ENCODE peak calls at places on chromosomes 6 and 20, in five cellular contexts. L, O, K, R and E are unnamed samples.
A peak's percentile ranks its signal among the peaks of the same experiment; 100 is the strongest.

GRCh38 chr6:125670586-125670985 is 78.8 kb upstream of the HEY2 start:
- DNase-seq in L (no peak), O (peak; percentile 52), K (peak; percentile 13), R (no peak), E (no peak)

GRCh38 chr6:124053315-124053714 is 249.7 kb downstream of the NKAIN2 start:
- DNase-seq in L (no peak), O (no peak), K (no peak), R (no peak), E (no peak)

GRCh38 chr6:163793584-163793983 is 379.1 kb downstream of the QKI start:
- DNase-seq in L (no peak), O (no peak), K (no peak), R (no peak), E (no peak)

GRCh38 chr6:121520337-121521163 is 85.1 kb downstream of the GJA1 start:
- DNase-seq in L (no peak), O (no peak), K (no peak), R (no peak), E (no peak)

GRCh38 chr20:40562031-40562430 is 127.0 kb downstream of the MAFB start:
- DNase-seq in L (no peak), O (no peak), K (no peak), R (no peak), E (no peak)

GRCh38 chr20:58673119-58673518 is 19.5 kb upstream of the NPEPL1 start:
- DNase-seq in L (no peak), O (no peak), K (no peak), R (no peak), E (no peak)

GRCh38 chr20:63320616-63321147 is 27.7 kb downstream of the COL20A1 start:
- DNase-seq in L (peak; percentile 17), O (peak; percentile 54), K (no peak), R (no peak), E (no peak)

GRCh38 chr20:10565191-10565921 is 108.4 kb downstream of the JAG1 start:
- DNase-seq in L (no peak), O (peak; percentile 68), K (no peak), R (no peak), E (no peak)

GRCh38 chr20:47343007-47343472 is 13.5 kb downstream of the ZMYND8 start:
- DNase-seq in L (peak; percentile 75), O (no peak), K (no peak), R (no peak), E (no peak)

GRCh38 chr20:11001767-11002540 is 328.2 kb upstream of the JAG1 start:
- DNase-seq in L (no peak), O (no peak), K (peak; percentile 29), R (no peak), E (no peak)

GRCh38 chr20:38418509-38419204 is 16.5 kb downstream of the SNHG17 start:
- DNase-seq in L (no peak), O (peak; percentile 87), K (peak; percentile 17), R (no peak), E (peak; percentile 31)

GRCh38 chr6:43914272-43915147 is 144.5 kb downstream of the VEGFA start:
- DNase-seq in L (no peak), O (peak; percentile 14), K (no peak), R (no peak), E (no peak)

GRCh38 chr6:4599924-4600323 is 176.3 kb upstream of the CDYL start:
- DNase-seq in L (no peak), O (no peak), K (no peak), R (no peak), E (no peak)

GRCh38 chr6:33851959-33852358 is 48.2 kb upstream of the MLN start:
- DNase-seq in L (no peak), O (peak; percentile 51), K (no peak), R (no peak), E (peak; percentile 31)

GRCh38 chr6:5723905-5724691 is 282.6 kb downstream of the NRN1 start:
- DNase-seq in L (no peak), O (peak; percentile 62), K (no peak), R (peak; percentile 77), E (no peak)

GRCh38 chr20:25237610-25238318 is 10.1 kb upstream of the PYGB start:
- DNase-seq in L (peak; percentile 92), O (peak; percentile 66), K (peak; percentile 62), R (no peak), E (no peak)

GRCh38 chr6:5990776-5991175 is 15.9 kb downstream of the NRN1 start:
- DNase-seq in L (no peak), O (no peak), K (no peak), R (no peak), E (no peak)

GRCh38 chr6:136822051-136822378 is 377 bp upstream of the PEX7 start:
- DNase-seq in L (no peak), O (peak; percentile 69), K (no peak), R (peak; percentile 25), E (peak; percentile 40)

GRCh38 chr20:48776306-48776705 is 51.5 kb downstream of the PREX1 start:
- DNase-seq in L (no peak), O (no peak), K (no peak), R (no peak), E (no peak)

GRCh38 chr20:20457392-20458126 is 89.7 kb downstream of the INSM1 start:
- DNase-seq in L (no peak), O (no peak), K (no peak), R (no peak), E (no peak)

GRCh38 chr6:27839303-27840081 is 72.7 kb downstream of the OR2B2 start:
- DNase-seq in L (peak; percentile 81), O (peak; percentile 59), K (no peak), R (no peak), E (peak; percentile 76)

GRCh38 chr20:36446557-36446956 is 94.8 kb upstream of the MYL9 start:
- DNase-seq in L (no peak), O (peak; percentile 40), K (no peak), R (no peak), E (no peak)

GRCh38 chr6:151740820-151741219 is 66.7 kb upstream of the ESR1 start:
- DNase-seq in L (no peak), O (no peak), K (no peak), R (no peak), E (no peak)
- H3K4me3 ChIP-seq in L (no peak overlapping the region), O (no peak overlapping the region), K (no peak overlapping the region), R (no peak overlapping the region), E (no peak overlapping the region)

GRCh38 chr6:169885131-169885530 is 133.7 kb downstream of the ERMARD start:
- DNase-seq in L (no peak), O (no peak), K (no peak), R (no peak), E (no peak)
- H3K27ac ChIP-seq in L (no peak overlapping the region), O (no peak overlapping the region), K (no peak overlapping the region), R (no peak overlapping the region), E (no peak overlapping the region)

GRCh38 chr20:8139899-8140298 is 7.8 kb downstream of the PLCB1 start:
- DNase-seq in L (no peak), O (no peak), K (no peak), R (no peak), E (no peak)
- H3K4me3 ChIP-seq in L (no peak overlapping the region), O (no peak overlapping the region), K (no peak overlapping the region), R (no peak overlapping the region), E (no peak overlapping the region)

DNA sequence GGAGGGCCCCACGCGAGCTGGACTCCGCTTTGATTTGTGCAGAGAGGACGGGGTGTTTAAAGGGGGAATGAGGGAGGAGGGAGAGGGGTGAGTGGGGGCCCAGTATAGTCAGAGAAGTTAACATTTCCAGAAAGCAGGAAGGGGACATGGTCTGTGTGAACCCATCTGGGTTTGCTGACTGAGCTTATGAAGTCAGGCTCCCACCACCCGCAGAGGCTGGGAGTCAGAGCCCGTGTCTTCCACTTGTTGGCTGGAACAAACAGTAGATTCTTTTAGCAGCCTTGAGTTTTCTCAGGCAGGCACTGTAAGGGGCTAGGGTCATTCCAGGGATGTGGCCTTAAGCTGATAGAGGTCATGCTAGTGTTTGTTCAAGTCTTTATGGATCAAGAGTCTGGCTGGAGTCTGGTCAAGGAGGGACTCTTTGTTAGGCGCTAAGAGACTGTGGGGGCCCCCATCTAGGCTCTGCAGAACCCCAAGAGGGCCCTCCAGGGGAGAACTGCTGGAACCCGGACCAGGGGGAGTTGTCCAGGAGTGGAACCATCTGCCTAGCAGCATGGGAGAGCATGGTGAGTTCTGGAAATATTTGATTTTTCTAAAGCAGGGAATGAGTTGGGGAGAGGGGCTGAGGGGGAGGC is 31.1 kb upstream of the FOXQ1 start:
- DNase-seq in L (no peak), O (no peak), K (no peak), R (no peak), E (no peak)
- H3K27ac ChIP-seq in L (no peak overlapping the region), O (no peak overlapping the region), K (no peak overlapping the region), R (no peak overlapping the region), E (no peak overlapping the region)

GRCh38 chr6:32501016-32501415 is 29.1 kb downstream of the HLA-DRB5 start:
- DNase-seq in L (no peak), O (no peak), K (no peak), R (no peak), E (no peak)
- H3K4me3 ChIP-seq in L (no peak overlapping the region), O (no peak overlapping the region), K (no peak overlapping the region), R (no peak overlapping the region), E (no peak overlapping the region)

DNA sequence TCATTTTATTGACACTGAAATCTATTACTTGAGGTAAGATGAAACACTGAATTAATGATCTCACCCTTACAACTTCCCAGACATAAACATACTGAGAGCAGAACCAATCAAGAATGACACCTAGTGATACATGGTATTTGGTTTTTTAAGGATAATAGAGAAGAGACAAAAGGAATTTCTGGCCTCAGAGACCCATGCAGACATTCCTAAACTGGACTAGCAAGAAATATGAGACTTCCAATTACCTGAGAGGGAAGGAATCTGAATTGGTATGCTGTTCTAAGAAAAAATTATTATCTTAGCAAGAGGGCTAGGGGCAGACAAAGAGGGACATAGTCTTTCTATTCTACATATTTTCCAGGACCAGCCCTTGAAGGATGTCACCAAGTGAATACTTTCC is 141.1 kb downstream of the BMP5 start:
- DNase-seq in L (no peak), O (no peak), K (no peak), R (no peak), E (no peak)
- H3K27ac ChIP-seq in L (no peak overlapping the region), O (no peak overlapping the region), K (no peak overlapping the region), R (no peak overlapping the region), E (no peak overlapping the region)

DNA sequence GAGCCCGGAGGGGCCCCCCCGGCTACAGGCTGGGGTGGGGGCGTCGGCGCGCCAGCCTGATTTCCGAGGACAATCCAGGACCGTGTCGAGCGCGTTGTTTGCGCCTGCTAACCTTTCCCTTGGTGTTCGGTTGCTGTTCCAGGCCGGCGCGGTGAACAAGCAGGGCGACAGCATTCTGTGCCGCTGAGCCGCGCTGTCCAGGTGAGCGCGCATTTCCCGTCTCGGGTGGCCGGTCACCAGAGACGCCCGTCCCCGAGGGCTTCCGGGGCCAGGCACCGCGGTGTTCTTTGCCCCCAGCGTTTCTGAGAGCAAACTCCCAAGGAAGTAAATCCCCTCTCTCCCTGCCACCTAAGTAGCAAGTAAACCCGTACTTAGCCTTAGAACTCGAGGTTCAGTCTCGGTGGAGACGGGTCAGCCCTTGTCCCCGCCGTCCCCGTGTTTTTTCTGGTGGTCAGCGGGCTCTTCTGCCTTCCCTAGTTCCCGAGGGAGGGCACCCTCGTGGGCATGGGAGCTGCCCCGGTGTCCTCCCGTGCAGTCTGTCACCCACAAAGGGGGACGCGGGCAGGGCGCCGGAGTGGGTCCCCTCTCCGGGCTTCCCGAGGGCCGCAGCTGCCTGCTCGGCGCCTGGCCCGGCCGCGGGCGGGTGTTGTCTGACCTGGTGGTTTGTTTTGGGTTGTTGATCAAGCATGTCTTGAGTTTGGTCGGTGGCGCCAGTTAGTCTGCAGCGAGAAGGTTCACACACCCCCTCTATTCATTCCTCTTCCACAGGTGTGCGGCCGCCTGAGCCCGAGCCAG is 1.5 kb downstream of the ID4 start:
- DNase-seq in L (peak; percentile 73), O (peak; percentile 59), K (no peak), R (no peak), E (peak; percentile 41)
- H3K4me3 ChIP-seq in L (peak overlapping the region; percentile 78), O (peak overlapping the region; percentile 82), K (peak overlapping the region; percentile 74), R (peak overlapping the region; percentile 42), E (peak overlapping the region; percentile 66)

GRCh38 chr20:60187683-60188082 is 229.5 kb downstream of the CDH26 start:
- DNase-seq in L (no peak), O (no peak), K (no peak), R (no peak), E (no peak)
- H3K27ac ChIP-seq in L (no peak overlapping the region), O (no peak overlapping the region), K (no peak overlapping the region), R (no peak overlapping the region), E (no peak overlapping the region)